ENCODE peak calls at places on chromosomes 2 and 18, in six cellular contexts. One of them, this sample, is unnamed.

GRCh38 chr2:150610670-150611279 is 123.3 kb upstream of the RND3 start:
- DNase-seq in nucleus accumbens: no peak
- DNase-seq in CD4-positive, CD25-positive, alpha-beta regulatory T cell: peak; percentile 2
- DNase-seq in fibroblast of lung: no peak
- DNase-seq in psoas muscle: no peak
- DNase-seq in NCI-H2171 treated with DMSO at 0.1 percent for 48 hours: peak; percentile 50
- DNase-seq in this sample: no peak

GRCh38 chr2:222733846-222734689 is 62.6 kb downstream of the MOGAT1 start:
- DNase-seq in CD4-positive, CD25-positive, alpha-beta regulatory T cell: no peak
- DNase-seq in fibroblast of lung: peak; percentile 37
- DNase-seq in psoas muscle: no peak
- DNase-seq in nucleus accumbens: peak; percentile 13
- DNase-seq in NCI-H2171 treated with DMSO at 0.1 percent for 48 hours: no peak
- DNase-seq in this sample: peak; percentile 100

GRCh38 chr18:8616026-8616401 is 6.8 kb downstream of the RAB12 start:
- DNase-seq in psoas muscle: no peak
- DNase-seq in CD4-positive, CD25-positive, alpha-beta regulatory T cell: no peak
- DNase-seq in nucleus accumbens: no peak
- DNase-seq in fibroblast of lung: peak; percentile 45
- DNase-seq in NCI-H2171 treated with DMSO at 0.1 percent for 48 hours: peak; percentile 78
- DNase-seq in this sample: no peak

GRCh38 chr18:31658670-31659573 is 25.5 kb downstream of the B4GALT6 start:
- DNase-seq in CD4-positive, CD25-positive, alpha-beta regulatory T cell: peak; percentile 67
- DNase-seq in psoas muscle: no peak
- DNase-seq in NCI-H2171 treated with DMSO at 0.1 percent for 48 hours: peak; percentile 77
- DNase-seq in fibroblast of lung: peak; percentile 50
- DNase-seq in nucleus accumbens: no peak
- DNase-seq in this sample: no peak

GRCh38 chr18:9913526-9914333 is at the start of gene VAPA:
- DNase-seq in CD4-positive, CD25-positive, alpha-beta regulatory T cell: peak; percentile 97
- DNase-seq in nucleus accumbens: peak; percentile 98
- DNase-seq in psoas muscle: peak; percentile 97
- DNase-seq in NCI-H2171 treated with DMSO at 0.1 percent for 48 hours: peak; percentile 97
- DNase-seq in fibroblast of lung: peak; percentile 94
- DNase-seq in this sample: peak; percentile 97

GRCh38 chr2:224930124-224930523 is 112.1 kb downstream of the DOCK10 start:
- DNase-seq in fibroblast of lung: peak; percentile 37
- DNase-seq in psoas muscle: no peak
- DNase-seq in nucleus accumbens: no peak
- DNase-seq in CD4-positive, CD25-positive, alpha-beta regulatory T cell: peak; percentile 76
- DNase-seq in NCI-H2171 treated with DMSO at 0.1 percent for 48 hours: no peak
- DNase-seq in this sample: no peak

GRCh38 chr2:233240897-233241296 is 10.6 kb upstream of the ATG16L1 start:
- DNase-seq in NCI-H2171 treated with DMSO at 0.1 percent for 48 hours: no peak
- DNase-seq in fibroblast of lung: no peak
- DNase-seq in nucleus accumbens: no peak
- DNase-seq in CD4-positive, CD25-positive, alpha-beta regulatory T cell: peak; percentile 89
- DNase-seq in psoas muscle: no peak
- DNase-seq in this sample: no peak

GRCh38 chr2:46801731-46802664 is 113.6 kb downstream of the MCFD2 start:
- DNase-seq in CD4-positive, CD25-positive, alpha-beta regulatory T cell: no peak
- DNase-seq in psoas muscle: no peak
- DNase-seq in nucleus accumbens: no peak
- DNase-seq in fibroblast of lung: peak; percentile 78
- DNase-seq in NCI-H2171 treated with DMSO at 0.1 percent for 48 hours: peak; percentile 63
- DNase-seq in this sample: no peak

GRCh38 chr18:74899554-74899953 is 301.9 kb downstream of the ZNF407 start:
- DNase-seq in nucleus accumbens: no peak
- DNase-seq in CD4-positive, CD25-positive, alpha-beta regulatory T cell: no peak
- DNase-seq in psoas muscle: peak; percentile 44
- DNase-seq in fibroblast of lung: no peak
- DNase-seq in NCI-H2171 treated with DMSO at 0.1 percent for 48 hours: peak; percentile 79
- DNase-seq in this sample: no peak

GRCh38 chr2:40260437-40260836 is 191.5 kb downstream of the SLC8A1 start:
- DNase-seq in psoas muscle: no peak
- DNase-seq in nucleus accumbens: no peak
- DNase-seq in fibroblast of lung: peak; percentile 39
- DNase-seq in NCI-H2171 treated with DMSO at 0.1 percent for 48 hours: no peak
- DNase-seq in CD4-positive, CD25-positive, alpha-beta regulatory T cell: no peak
- DNase-seq in this sample: no peak

GRCh38 chr2:235088608-235089020 is 136.8 kb downstream of the SH3BP4 start:
- DNase-seq in nucleus accumbens: no peak
- DNase-seq in fibroblast of lung: peak; percentile 49
- DNase-seq in NCI-H2171 treated with DMSO at 0.1 percent for 48 hours: no peak
- DNase-seq in psoas muscle: no peak
- DNase-seq in CD4-positive, CD25-positive, alpha-beta regulatory T cell: no peak
- DNase-seq in this sample: no peak

GRCh38 chr2:238644095-238645081 is 203.5 kb upstream of the TWIST2 start:
- DNase-seq in fibroblast of lung: peak; percentile 81
- DNase-seq in psoas muscle: no peak
- DNase-seq in nucleus accumbens: no peak
- DNase-seq in NCI-H2171 treated with DMSO at 0.1 percent for 48 hours: no peak
- DNase-seq in CD4-positive, CD25-positive, alpha-beta regulatory T cell: no peak
- DNase-seq in this sample: peak; percentile 92

GRCh38 chr2:200042944-200043343 is 87.6 kb downstream of the MAIP1 start:
- DNase-seq in nucleus accumbens: no peak
- DNase-seq in NCI-H2171 treated with DMSO at 0.1 percent for 48 hours: no peak
- DNase-seq in CD4-positive, CD25-positive, alpha-beta regulatory T cell: no peak
- DNase-seq in fibroblast of lung: peak; percentile 78
- DNase-seq in psoas muscle: no peak
- DNase-seq in this sample: no peak

GRCh38 chr2:224025874-224026273 is 13.2 kb downstream of the SERPINE2 start:
- DNase-seq in NCI-H2171 treated with DMSO at 0.1 percent for 48 hours: no peak
- DNase-seq in CD4-positive, CD25-positive, alpha-beta regulatory T cell: peak; percentile 90
- DNase-seq in nucleus accumbens: no peak
- DNase-seq in fibroblast of lung: no peak
- DNase-seq in psoas muscle: no peak
- DNase-seq in this sample: no peak

GRCh38 chr2:118830121-118830520 is 17.3 kb downstream of the EN1 start:
- DNase-seq in NCI-H2171 treated with DMSO at 0.1 percent for 48 hours: no peak
- DNase-seq in psoas muscle: no peak
- DNase-seq in CD4-positive, CD25-positive, alpha-beta regulatory T cell: no peak
- DNase-seq in fibroblast of lung: no peak
- DNase-seq in nucleus accumbens: no peak
- DNase-seq in this sample: no peak

GRCh38 chr2:212423089-212423488 is 115.5 kb downstream of the ERBB4 start:
- DNase-seq in fibroblast of lung: peak; percentile 9
- DNase-seq in psoas muscle: no peak
- DNase-seq in nucleus accumbens: no peak
- DNase-seq in CD4-positive, CD25-positive, alpha-beta regulatory T cell: no peak
- DNase-seq in NCI-H2171 treated with DMSO at 0.1 percent for 48 hours: no peak
- DNase-seq in this sample: no peak

GRCh38 chr2:120716641-120717585 is 18.8 kb upstream of the GLI2 start:
- DNase-seq in NCI-H2171 treated with DMSO at 0.1 percent for 48 hours: no peak
- DNase-seq in CD4-positive, CD25-positive, alpha-beta regulatory T cell: no peak
- DNase-seq in psoas muscle: no peak
- DNase-seq in fibroblast of lung: no peak
- DNase-seq in nucleus accumbens: no peak
- DNase-seq in this sample: no peak

GRCh38 chr18:31685097-31686082 is 1.0 kb upstream of the B4GALT6 start:
- DNase-seq in psoas muscle: peak; percentile 66
- DNase-seq in nucleus accumbens: peak; percentile 48
- DNase-seq in CD4-positive, CD25-positive, alpha-beta regulatory T cell: peak; percentile 71
- DNase-seq in NCI-H2171 treated with DMSO at 0.1 percent for 48 hours: peak; percentile 91
- DNase-seq in fibroblast of lung: peak; percentile 80
- DNase-seq in this sample: peak; percentile 64

GRCh38 chr2:55916473-55917049 is 7.0 kb downstream of the EFEMP1 start:
- DNase-seq in psoas muscle: no peak
- DNase-seq in NCI-H2171 treated with DMSO at 0.1 percent for 48 hours: no peak
- DNase-seq in fibroblast of lung: peak; percentile 62
- DNase-seq in CD4-positive, CD25-positive, alpha-beta regulatory T cell: no peak
- DNase-seq in nucleus accumbens: no peak
- DNase-seq in this sample: no peak

GRCh38 chr2:74675090-74675489 is 21.0 kb downstream of the SEMA4F start:
- DNase-seq in NCI-H2171 treated with DMSO at 0.1 percent for 48 hours: no peak
- DNase-seq in fibroblast of lung: no peak
- DNase-seq in psoas muscle: no peak
- DNase-seq in nucleus accumbens: no peak
- DNase-seq in CD4-positive, CD25-positive, alpha-beta regulatory T cell: no peak
- DNase-seq in this sample: no peak

GRCh38 chr2:158728422-158728821 is 66.7 kb upstream of the DAPL1 start:
- DNase-seq in nucleus accumbens: no peak
- DNase-seq in fibroblast of lung: no peak
- DNase-seq in psoas muscle: no peak
- DNase-seq in NCI-H2171 treated with DMSO at 0.1 percent for 48 hours: no peak
- DNase-seq in CD4-positive, CD25-positive, alpha-beta regulatory T cell: no peak
- DNase-seq in this sample: no peak

GRCh38 chr18:48672671-48673340 is 134.0 kb downstream of the CTIF start:
- DNase-seq in NCI-H2171 treated with DMSO at 0.1 percent for 48 hours: no peak
- DNase-seq in CD4-positive, CD25-positive, alpha-beta regulatory T cell: no peak
- DNase-seq in fibroblast of lung: no peak
- DNase-seq in psoas muscle: no peak
- DNase-seq in nucleus accumbens: no peak
- DNase-seq in this sample: no peak

GRCh38 chr2:145985517-145985916 is 1465.6 kb upstream of the ZEB2 start:
- DNase-seq in psoas muscle: no peak
- DNase-seq in NCI-H2171 treated with DMSO at 0.1 percent for 48 hours: no peak
- DNase-seq in nucleus accumbens: no peak
- DNase-seq in CD4-positive, CD25-positive, alpha-beta regulatory T cell: no peak
- DNase-seq in fibroblast of lung: peak; percentile 27
- DNase-seq in this sample: no peak

GRCh38 chr2:239858179-239858578 is 167.0 kb downstream of the NDUFA10 start:
- DNase-seq in CD4-positive, CD25-positive, alpha-beta regulatory T cell: no peak
- DNase-seq in nucleus accumbens: no peak
- DNase-seq in NCI-H2171 treated with DMSO at 0.1 percent for 48 hours: peak; percentile 35
- DNase-seq in fibroblast of lung: no peak
- DNase-seq in psoas muscle: no peak
- DNase-seq in this sample: peak; percentile 47

GRCh38 chr2:3242747-3243369 is 134.8 kb downstream of the EIPR1 start:
- DNase-seq in psoas muscle: no peak
- DNase-seq in fibroblast of lung: no peak
- DNase-seq in nucleus accumbens: no peak
- DNase-seq in CD4-positive, CD25-positive, alpha-beta regulatory T cell: peak; percentile 78
- DNase-seq in NCI-H2171 treated with DMSO at 0.1 percent for 48 hours: no peak
- DNase-seq in this sample: peak; percentile 17

GRCh38 chr18:12991839-12992216 is 666 bp downstream of the CEP192 start:
- DNase-seq in psoas muscle: no peak
- DNase-seq in CD4-positive, CD25-positive, alpha-beta regulatory T cell: no peak
- DNase-seq in NCI-H2171 treated with DMSO at 0.1 percent for 48 hours: no peak
- DNase-seq in fibroblast of lung: no peak
- DNase-seq in nucleus accumbens: no peak
- DNase-seq in this sample: no peak

GRCh38 chr18:70289351-70290330 is 796 bp downstream of the SOCS6 start:
- DNase-seq in NCI-H2171 treated with DMSO at 0.1 percent for 48 hours: no peak
- DNase-seq in CD4-positive, CD25-positive, alpha-beta regulatory T cell: peak; percentile 6
- DNase-seq in fibroblast of lung: peak; percentile 46
- DNase-seq in psoas muscle: peak; percentile 37
- DNase-seq in nucleus accumbens: no peak
- DNase-seq in this sample: peak; percentile 53

GRCh38 chr18:3771121-3771971 is 321.4 kb downstream of the TGIF1 start:
- DNase-seq in NCI-H2171 treated with DMSO at 0.1 percent for 48 hours: no peak
- DNase-seq in psoas muscle: peak; percentile 79
- DNase-seq in nucleus accumbens: peak; percentile 83
- DNase-seq in fibroblast of lung: peak; percentile 89
- DNase-seq in CD4-positive, CD25-positive, alpha-beta regulatory T cell: peak; percentile 75
- DNase-seq in this sample: peak; percentile 95

GRCh38 chr2:225399509-225399908 is at the start of gene NYAP2:
- DNase-seq in nucleus accumbens: peak; percentile 36
- DNase-seq in fibroblast of lung: no peak
- DNase-seq in CD4-positive, CD25-positive, alpha-beta regulatory T cell: no peak
- DNase-seq in NCI-H2171 treated with DMSO at 0.1 percent for 48 hours: peak; percentile 90
- DNase-seq in psoas muscle: no peak
- DNase-seq in this sample: no peak

GRCh38 chr2:145906356-145906755 is 1386.4 kb upstream of the ZEB2 start:
- DNase-seq in NCI-H2171 treated with DMSO at 0.1 percent for 48 hours: no peak
- DNase-seq in nucleus accumbens: no peak
- DNase-seq in CD4-positive, CD25-positive, alpha-beta regulatory T cell: no peak
- DNase-seq in psoas muscle: no peak
- DNase-seq in fibroblast of lung: peak; percentile 44
- DNase-seq in this sample: no peak